ENCODE peak calls at places on chromosome 1, in nine cellular contexts. E is hepatocyte, Q is MM.1S, X is K562, D is trophoblast cell, Y is mesendoderm, G is H9, P is fibroblast of lung, O is GM23248. A is an unnamed sample. For H3K79me2, the result is how much of the 10 kb centered on the place peaks cover.

GRCh38 chr1:228376651-228377631 is 29.7 kb downstream of the TRIM11 start:
- DNase-seq in E (no peak), O (no peak), D (no peak), Q (no peak), P (no peak), X (no peak), G (no peak), Y (no peak), A (no peak)

GRCh38 chr1:32733573-32734321 is 31.2 kb upstream of the SYNC start:
- DNase-seq in Y (peak), Q (no peak), G (no peak), D (no peak), E (no peak), P (peak), X (peak), O (no peak), A (no peak)

GRCh38 chr1:36306210-36306901 is at the start of gene SH3D21:
- DNase-seq in X (peak), G (peak), E (peak), D (peak), Q (peak), Y (peak), O (peak), P (no peak), A (peak)

GRCh38 chr1:26029864-26030481 is 8.4 kb downstream of the EXTL1 start:
- DNase-seq in E (no peak), Y (peak), X (peak), Q (no peak), O (no peak), G (no peak), P (no peak), D (peak), A (no peak)

GRCh38 chr1:97340951-97341350 is 579.9 kb downstream of the DPYD start:
- DNase-seq in G (no peak), E (no peak), X (no peak), O (peak), P (peak), Y (no peak), Q (no peak), D (no peak), A (no peak)

GRCh38 chr1:103960710-103961109 is 211.0 kb downstream of the AMY1C start:
- DNase-seq in D (no peak), E (no peak), O (no peak), X (no peak), Y (no peak), G (no peak), P (no peak), Q (no peak), A (no peak)

GRCh38 chr1:30384286-30385245 is 338.8 kb downstream of the MATN1 start:
- DNase-seq in Y (peak), O (peak), D (no peak), Q (no peak), X (no peak), E (no peak), P (peak), G (no peak), A (no peak)

GRCh38 chr1:110003747-110004428 is 19.3 kb downstream of the AHCYL1 start:
- DNase-seq in G (peak), D (peak), X (peak), O (peak), P (peak), Q (no peak), E (peak), Y (peak), A (peak)

GRCh38 chr1:88910401-88910800 is 19.0 kb upstream of the GTF2B start:
- DNase-seq in Y (no peak), E (no peak), G (no peak), P (no peak), O (no peak), Q (no peak), X (no peak), D (no peak), A (no peak)

GRCh38 chr1:36239941-36240637 is 15.8 kb downstream of the THRAP3 start:
- DNase-seq in X (no peak), D (no peak), Q (no peak), E (peak), P (no peak), G (no peak), O (no peak), Y (no peak), A (no peak)

GRCh38 chr1:83931658-83932253 is 67.2 kb downstream of the TTLL7 start:
- DNase-seq in O (peak), Y (peak), E (peak), X (peak), G (no peak), Q (peak), P (peak), D (peak), A (peak)

GRCh38 chr1:50967416-50968020 is 2.5 kb upstream of the CDKN2C start:
- DNase-seq in G (no peak), Y (no peak), E (no peak), X (peak), P (no peak), O (peak), Q (no peak), D (no peak), A (no peak)

GRCh38 chr1:50969611-50970507 is at the start of gene CDKN2C:
- DNase-seq in Q (no peak), O (peak), G (peak), X (peak), E (peak), Y (peak), P (peak), D (peak), A (peak)

GRCh38 chr1:50968021-50968883 is 1.8 kb upstream of the CDKN2C start:
- DNase-seq in Y (peak), P (peak), E (peak), D (peak), O (peak), G (peak), Q (no peak), X (peak), A (peak)

GRCh38 chr1:50970508-50970885 is 452 bp downstream of the CDKN2C start:
- DNase-seq in Y (no peak), G (no peak), Q (no peak), O (peak), P (no peak), E (no peak), X (no peak), D (peak), A (no peak)

GRCh38 chr1:50968884-50969610 is 998 bp upstream of the CDKN2C start:
- DNase-seq in Q (no peak), E (peak), D (peak), G (peak), O (peak), X (peak), Y (peak), P (peak), A (no peak)
- H3K79me2 ChIP-seq in Q (under half), E (under half), D (under half), G (under half), O (under half), X (half or more), Y (under half), P (half or more), A (half or more)

GRCh38 chr1:67983867-67984266 is 66.6 kb downstream of the DIRAS3 start:
- DNase-seq in D (no peak), G (no peak), Q (no peak), E (no peak), Y (no peak), P (peak), O (no peak), X (no peak), A (no peak)
- H3K79me2 ChIP-seq in D (under half), G (under half), Q (under half), E (under half), Y (under half), P (under half), O (under half), X (under half), A (under half)

GRCh38 chr1:233651563-233652233 is 37.8 kb downstream of the KCNK1 start:
- DNase-seq in X (no peak), D (peak), Y (no peak), G (no peak), P (no peak), Q (no peak), E (no peak), O (no peak), A (no peak)
- H3K79me2 ChIP-seq in X (under half), D (under half), Y (under half), G (under half), P (under half), Q (under half), E (under half), O (under half), A (under half)

DNA sequence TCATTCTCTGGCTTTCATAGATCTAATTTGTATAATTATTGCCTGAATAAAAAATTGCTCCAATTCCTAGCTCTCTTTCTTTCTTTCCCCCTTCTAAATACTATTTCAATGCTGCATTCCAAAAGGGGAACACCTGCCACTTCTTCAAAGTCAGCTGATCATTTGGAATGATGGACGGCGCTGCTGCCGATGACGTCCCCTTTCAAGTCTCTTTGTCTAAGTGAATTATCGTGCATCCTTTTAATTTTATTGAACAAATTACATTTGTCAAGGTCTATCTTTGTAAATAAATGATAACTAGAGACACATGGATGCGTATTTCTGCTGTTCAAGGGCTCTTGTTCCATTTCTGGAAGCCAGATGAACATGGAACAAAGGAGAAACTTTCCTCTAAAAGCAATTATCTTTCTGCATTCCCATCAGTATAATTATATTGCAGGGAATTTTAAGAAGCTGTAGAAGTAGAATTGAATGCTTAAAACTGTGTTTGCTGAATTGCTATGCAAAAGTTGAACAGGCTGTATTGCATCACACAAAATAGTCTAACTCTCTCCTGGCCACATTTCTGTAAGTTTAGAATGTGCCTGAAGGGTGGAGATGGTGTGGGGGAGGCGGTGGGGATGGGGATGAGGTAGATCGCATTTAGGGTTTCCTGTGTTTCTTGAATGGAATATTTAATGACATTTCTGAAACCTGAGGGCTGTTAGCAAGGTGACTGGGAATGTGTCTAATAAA is 191.9 kb upstream of the LMO4 start:
- DNase-seq in G (no peak), Y (no peak), P (no peak), Q (no peak), D (peak), X (no peak), O (no peak), E (no peak), A (no peak)
- H3K79me2 ChIP-seq in G (under half), Y (under half), P (under half), Q (under half), D (under half), X (under half), O (under half), E (under half), A (under half)

DNA sequence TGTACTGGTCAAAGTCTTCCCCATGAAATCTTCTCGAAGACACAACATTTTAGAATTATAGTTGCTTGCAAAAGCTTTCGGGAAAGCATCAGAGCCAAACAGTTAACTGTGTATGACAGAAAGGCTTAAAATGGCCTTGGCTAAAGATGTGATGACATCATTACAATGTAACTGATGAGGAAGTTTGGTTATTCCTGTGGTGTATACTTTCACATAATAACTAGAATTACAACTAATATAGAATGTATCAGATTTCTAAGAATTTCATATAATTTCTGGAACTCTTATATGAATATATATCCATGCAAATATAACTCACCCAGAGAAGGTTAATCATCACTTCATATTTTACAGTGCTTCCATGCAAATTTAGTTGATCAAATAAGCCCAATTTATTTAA is 8.4 kb downstream of the TP73 start:
- DNase-seq in D (no peak), Y (no peak), O (no peak), X (no peak), G (no peak), P (no peak), Q (no peak), E (no peak), A (no peak)
- H3K79me2 ChIP-seq in D (under half), Y (under half), O (under half), X (under half), G (under half), P (under half), Q (half or more), E (under half), A (half or more)

GRCh38 chr1:215143497-215143896 is 61.0 kb downstream of the KCNK2 start:
- DNase-seq in Q (no peak), D (no peak), X (no peak), O (no peak), E (no peak), G (no peak), Y (no peak), P (no peak), A (no peak)
- H3K79me2 ChIP-seq in Q (under half), D (under half), X (under half), O (half or more), E (under half), G (under half), Y (under half), P (under half), A (under half)

DNA sequence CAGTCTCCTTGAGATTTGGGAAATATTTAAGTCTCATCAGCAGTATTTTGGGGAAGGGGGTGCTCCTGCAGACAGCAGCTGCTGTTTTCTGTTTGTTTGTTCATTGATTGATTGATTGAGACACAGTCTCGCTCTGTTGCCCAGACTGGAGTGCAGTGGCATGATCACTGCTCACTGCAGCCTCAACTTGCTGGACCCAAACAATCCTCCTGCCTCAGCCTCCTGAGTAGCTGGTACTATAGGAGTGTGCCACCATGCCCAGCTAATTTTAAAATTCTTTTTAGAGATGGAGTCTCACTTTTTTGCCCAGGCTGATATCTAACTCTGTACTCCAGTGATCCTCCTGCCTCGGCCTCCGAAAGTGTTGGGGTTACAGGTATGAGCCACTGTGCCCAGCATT is 18.2 kb downstream of the UCK2 start:
- DNase-seq in Q (no peak), O (no peak), P (no peak), Y (no peak), X (no peak), D (no peak), E (no peak), G (no peak), A (no peak)
- H3K79me2 ChIP-seq in Q (half or more), O (half or more), P (half or more), Y (half or more), X (half or more), D (under half), E (half or more), G (half or more), A (half or more)

GRCh38 chr1:212867192-212867591 is 9.1 kb downstream of the FLVCR1 start:
- DNase-seq in X (no peak), E (no peak), Q (no peak), Y (no peak), G (no peak), O (no peak), D (no peak), P (no peak), A (no peak)
- H3K79me2 ChIP-seq in X (under half), E (half or more), Q (under half), Y (under half), G (under half), O (under half), D (under half), P (under half), A (under half)

GRCh38 chr1:201506573-201507567 is at the start of gene CSRP1:
- DNase-seq in Y (peak), O (peak), P (peak), E (peak), X (peak), Q (peak), D (peak), G (peak), A (peak)
- H3K79me2 ChIP-seq in Y (under half), O (half or more), P (under half), E (under half), X (under half), Q (under half), D (under half), G (under half), A (under half)

A was measured in DND-41.